ENCODE peak calls at places on chromosome 1, in ten cellular contexts. C is heart right ventricle; H is effector memory CD4-positive, alpha-beta T cell; Z is thoracic aorta; K is left lung; D is hepatocyte; M is suprapubic skin; J is stomach; N is HCT116; X is MM.1S. P is an unnamed sample. For H3K36me3 and H3K9me3, the result is how much of the 10 kb centered on the place peaks cover.

GRCh38 chr1:97983132-97983531 is 62.3 kb upstream of the DPYD start:
- DNase-seq in C (no peak), H (no peak), K (no peak), D (no peak), Z (no peak), X (no peak), N (no peak), J (no peak), M (no peak), P (no peak)

GRCh38 chr1:165369255-165369848 is 12.8 kb upstream of the LMX1A start:
- DNase-seq in J (peak), C (peak), X (peak), H (peak), Z (no peak), N (peak), D (peak), M (no peak), K (peak), P (peak)

GRCh38 chr1:190699165-190699564 is 221.5 kb upstream of the BRINP3 start:
- DNase-seq in H (no peak), K (no peak), M (no peak), N (no peak), X (no peak), C (no peak), J (no peak), Z (no peak), D (no peak), P (no peak)

GRCh38 chr1:167825419-167826079 is 88.4 kb downstream of the ADCY10 start:
- DNase-seq in Z (no peak), C (no peak), K (no peak), N (no peak), X (no peak), M (no peak), J (no peak), D (no peak), H (no peak), P (no peak)

GRCh38 chr1:200258447-200259375 is 151.1 kb downstream of the ZNF281 start:
- DNase-seq in H (no peak), Z (no peak), N (peak), X (peak), K (no peak), C (no peak), M (no peak), J (no peak), D (no peak), P (no peak)

GRCh38 chr1:20115479-20115878 is 3.9 kb downstream of the PLA2G2D start:
- DNase-seq in H (no peak), X (no peak), M (peak), D (no peak), J (no peak), C (no peak), Z (no peak), N (no peak), K (no peak), P (no peak)

GRCh38 chr1:32339363-32339978 is 3.4 kb upstream of the MARCKSL1 start:
- DNase-seq in K (no peak), Z (no peak), C (no peak), H (no peak), N (no peak), J (no peak), D (no peak), X (no peak), M (no peak), P (no peak)

GRCh38 chr1:81803423-81804103 is 2.8 kb downstream of the ADGRL2 start:
- DNase-seq in J (no peak), X (no peak), Z (no peak), C (no peak), H (no peak), K (no peak), N (no peak), D (peak), M (no peak), P (no peak)

GRCh38 chr1:154342836-154343472 is 17.6 kb downstream of the ATP8B2 start:
- DNase-seq in J (peak), N (no peak), X (peak), Z (no peak), D (no peak), H (peak), K (peak), C (no peak), M (no peak), P (peak)

GRCh38 chr1:99533909-99534907 is 111.7 kb upstream of the PALMD start:
- DNase-seq in Z (no peak), J (no peak), D (no peak), M (no peak), N (no peak), H (no peak), K (no peak), C (peak), X (no peak), P (no peak)

GRCh38 chr1:232377494-232377770 is 252.5 kb downstream of the SIPA1L2 start:
- DNase-seq in N (peak), Z (no peak), M (no peak), D (peak), J (no peak), K (no peak), C (peak), X (no peak), H (no peak), P (no peak)

GRCh38 chr1:156992215-156992614 is 53.3 kb downstream of the ARHGEF11 start:
- DNase-seq in H (no peak), D (no peak), N (no peak), K (no peak), M (no peak), Z (no peak), J (peak), X (no peak), C (no peak), P (no peak)

GRCh38 chr1:153945131-153945794 is 1.3 kb downstream of the DENND4B start:
- DNase-seq in K (peak), M (no peak), X (peak), J (peak), C (peak), N (no peak), H (peak), D (peak), Z (no peak), P (peak)

GRCh38 chr1:84956655-84957054 is 40.3 kb downstream of the MCOLN2 start:
- DNase-seq in Z (no peak), N (no peak), K (no peak), C (no peak), M (no peak), H (no peak), D (no peak), X (no peak), J (no peak), P (no peak)

GRCh38 chr1:231691618-231692259 is 65.1 kb downstream of the DISC1 start:
- DNase-seq in N (peak), D (peak), C (peak), X (no peak), H (no peak), K (peak), M (no peak), J (no peak), Z (no peak), P (no peak)

GRCh38 chr1:234315091-234315541 is 58.1 kb upstream of the COA6 start:
- DNase-seq in D (no peak), Z (no peak), H (peak), K (no peak), M (no peak), J (no peak), N (no peak), X (no peak), C (no peak), P (peak)

GRCh38 chr1:240285541-240285940 is 193.9 kb downstream of the FMN2 start:
- DNase-seq in N (no peak), Z (no peak), C (no peak), X (no peak), K (no peak), H (no peak), M (no peak), J (no peak), D (no peak), P (no peak)

GRCh38 chr1:228407118-228408040 is 744 bp upstream of the TRIM11 start:
- DNase-seq in H (no peak), D (no peak), N (no peak), C (no peak), Z (no peak), K (no peak), J (no peak), X (no peak), M (no peak), P (no peak)

GRCh38 chr1:233689017-233689747 is 75.3 kb downstream of the KCNK1 start:
- DNase-seq in M (no peak), X (no peak), K (no peak), H (no peak), D (no peak), C (no peak), J (no peak), Z (no peak), N (no peak), P (no peak)

DNA sequence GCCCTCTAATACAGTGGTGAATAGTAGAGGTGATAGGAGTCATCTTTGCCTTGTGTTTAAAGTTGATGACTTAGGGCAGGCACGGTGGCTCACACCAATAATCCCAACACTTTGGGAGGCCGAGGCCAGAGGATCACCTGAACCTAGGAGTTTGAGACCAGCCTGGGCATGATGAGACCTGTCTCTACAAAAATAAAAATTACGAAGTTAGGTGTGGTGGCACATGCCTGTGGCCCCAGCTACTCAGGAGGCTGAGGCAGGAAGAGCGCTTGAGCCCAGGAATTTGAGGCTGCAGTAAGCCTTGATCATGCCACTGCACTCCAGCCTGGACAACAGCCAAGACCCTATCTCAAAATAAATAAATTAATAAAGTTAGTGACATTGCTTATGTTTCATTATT is 26.6 kb downstream of the CAPZA1 start:
- DNase-seq in K (no peak), J (no peak), C (no peak), M (no peak), H (no peak), D (no peak), X (no peak), N (no peak), Z (no peak), P (no peak)
- H3K36me3 ChIP-seq in K (under half), J (half or more), C (half or more), M (under half), H (under half), D (under half), X (under half), N (under half), Z (under half), P (under half)

DNA sequence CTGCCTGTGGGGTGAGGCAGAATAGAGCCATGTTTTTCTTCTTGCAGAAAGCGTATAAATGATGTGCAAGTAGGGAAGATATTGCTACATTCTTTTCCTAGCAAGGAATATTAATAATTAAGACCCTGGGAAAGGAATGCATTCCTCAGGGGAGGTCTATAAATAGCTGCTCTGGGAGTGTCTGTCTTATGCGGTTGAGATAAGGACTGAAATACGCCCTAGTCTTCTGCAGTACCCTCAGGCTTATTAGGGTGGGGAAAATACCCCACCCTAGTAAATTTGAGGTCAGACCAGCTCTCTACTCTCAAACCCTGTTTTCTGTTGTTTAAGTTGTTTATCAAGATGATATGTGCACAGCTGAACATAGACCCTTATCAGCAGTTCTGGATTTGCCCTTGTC is 155.9 kb upstream of the HMCN1 start:
- DNase-seq in H (no peak), M (no peak), N (no peak), K (no peak), J (no peak), D (no peak), C (no peak), Z (no peak), X (no peak), P (no peak)
- H3K9me3 ChIP-seq in H (under half), M (under half), N (under half), K (half or more), J (half or more), D (under half), C (under half), Z (under half), X (under half), P (under half)

DNA sequence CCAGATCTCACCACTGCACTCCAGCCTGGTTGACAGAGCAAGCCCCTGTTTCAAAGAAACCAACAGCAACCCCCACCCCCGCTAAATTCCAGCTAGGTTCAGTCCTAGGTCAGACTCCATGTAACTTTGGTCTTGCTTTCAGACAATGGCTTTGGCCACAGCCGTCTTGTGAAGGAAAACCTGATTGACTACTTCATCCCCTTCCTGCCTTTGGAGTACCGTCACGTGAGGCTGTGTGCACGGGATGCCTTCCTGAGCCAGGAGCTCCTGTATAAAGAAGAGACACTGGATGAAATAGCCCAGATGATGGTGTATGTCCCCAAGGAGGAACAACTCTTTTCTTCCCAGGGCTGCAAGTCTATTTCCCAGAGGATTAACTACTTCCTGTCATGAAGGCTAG is 13.0 kb downstream of the TOR3A start:
- DNase-seq in C (no peak), H (no peak), D (no peak), K (no peak), N (no peak), X (no peak), Z (no peak), J (peak), M (no peak), P (no peak)
- H3K36me3 ChIP-seq in C (half or more), H (half or more), D (under half), K (half or more), N (under half), X (under half), Z (under half), J (half or more), M (half or more), P (under half)

GRCh38 chr1:152440635-152441471 is 26.8 kb upstream of the CRNN start:
- DNase-seq in K (peak), H (peak), N (peak), Z (no peak), C (peak), M (no peak), D (no peak), X (peak), J (peak), P (peak)
- H3K9me3 ChIP-seq in K (under half), H (under half), N (under half), Z (under half), C (under half), M (under half), D (under half), X (under half), J (under half), P (under half)

GRCh38 chr1:16252912-16253311 is 15.9 kb upstream of the CPLANE2 start:
- DNase-seq in H (no peak), Z (no peak), X (no peak), M (no peak), J (no peak), K (no peak), C (no peak), D (no peak), N (no peak), P (no peak)
- H3K36me3 ChIP-seq in H (under half), Z (under half), X (under half), M (under half), J (half or more), K (half or more), C (half or more), D (under half), N (under half), P (under half)

DNA sequence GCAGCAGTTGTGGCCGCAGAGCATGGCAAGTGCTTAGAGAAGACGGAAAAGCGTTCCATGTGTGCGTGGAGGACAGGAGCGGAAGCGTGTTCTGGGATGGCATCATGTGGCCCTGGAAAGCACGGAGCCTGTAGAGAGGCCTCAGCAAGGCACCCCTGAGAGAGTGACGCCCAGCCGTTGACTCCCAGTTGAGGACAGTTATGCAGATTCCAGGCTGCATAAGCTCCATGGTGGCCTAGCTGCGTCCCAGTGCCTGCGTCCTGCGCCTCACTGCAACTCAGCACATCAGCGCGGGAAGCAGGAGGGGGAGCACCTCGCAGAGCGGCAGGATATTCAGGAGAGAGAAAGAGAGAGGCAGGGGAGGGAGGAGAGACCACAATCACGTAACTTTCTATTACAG is 49.0 kb upstream of the TTC34 start:
- DNase-seq in K (peak), Z (no peak), J (no peak), D (no peak), H (no peak), X (no peak), N (no peak), C (no peak), M (no peak), P (no peak)
- H3K9me3 ChIP-seq in K (under half), Z (under half), J (under half), D (under half), H (under half), X (under half), N (under half), C (under half), M (under half), P (under half)

GRCh38 chr1:43554444-43554992 is 23.8 kb downstream of the PTPRF start:
- DNase-seq in K (no peak), D (no peak), X (peak), J (no peak), Z (no peak), C (no peak), M (no peak), H (no peak), N (peak), P (no peak)
- H3K36me3 ChIP-seq in K (under half), D (under half), X (under half), J (under half), Z (under half), C (under half), M (under half), H (under half), N (half or more), P (under half)

GRCh38 chr1:57340361-57341192 is 83.3 kb downstream of the DAB1 start:
- DNase-seq in M (no peak), K (no peak), H (no peak), D (no peak), C (no peak), Z (no peak), X (no peak), J (no peak), N (no peak), P (no peak)
- H3K9me3 ChIP-seq in M (under half), K (under half), H (under half), D (under half), C (under half), Z (under half), X (under half), J (under half), N (under half), P (under half)

DNA sequence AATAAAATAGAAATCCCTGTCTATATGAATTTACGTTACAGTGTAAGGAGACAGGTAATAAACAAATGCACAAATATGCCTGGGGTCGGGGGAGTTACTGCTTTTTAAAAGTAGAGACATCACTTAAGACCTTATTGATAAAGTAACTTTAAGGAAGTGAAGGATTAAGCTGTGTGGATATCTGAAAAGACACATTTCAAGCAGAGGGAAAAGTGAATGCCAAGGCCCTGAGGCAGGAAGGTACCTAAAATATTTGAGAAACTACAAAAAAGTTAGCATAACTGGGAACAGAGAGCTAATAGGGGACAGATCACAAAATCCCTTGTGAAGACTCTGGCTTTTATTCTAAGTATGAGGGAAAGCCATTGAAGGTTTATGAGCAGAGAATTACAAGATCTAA is 41.5 kb downstream of the TUT4 start:
- DNase-seq in N (no peak), D (no peak), K (no peak), H (no peak), X (no peak), C (no peak), M (no peak), J (no peak), Z (no peak), P (no peak)
- H3K36me3 ChIP-seq in N (under half), D (under half), K (under half), H (under half), X (under half), C (under half), M (under half), J (under half), Z (under half), P (under half)

GRCh38 chr1:2908081-2908480 is 106.6 kb upstream of the TTC34 start:
- DNase-seq in J (no peak), K (no peak), H (no peak), M (no peak), Z (no peak), C (no peak), X (no peak), D (no peak), N (no peak), P (no peak)

GRCh38 chr1:2905356-2905755 is 103.9 kb upstream of the TTC34 start:
- DNase-seq in D (no peak), Z (no peak), K (no peak), X (no peak), C (no peak), J (no peak), H (no peak), M (no peak), N (no peak), P (no peak)

GRCh38 chr1:2906105-2906504 is 104.6 kb upstream of the TTC34 start:
- DNase-seq in H (no peak), X (no peak), J (no peak), M (no peak), Z (no peak), N (no peak), C (peak), D (no peak), K (no peak), P (no peak)

GRCh38 chr1:2907051-2907450 is 105.6 kb upstream of the TTC34 start:
- DNase-seq in K (no peak), C (no peak), X (no peak), Z (no peak), M (no peak), N (no peak), D (no peak), H (no peak), J (no peak), P (no peak)

GRCh38 chr1:2906620-2907019 is 105.1 kb upstream of the TTC34 start:
- DNase-seq in M (no peak), K (no peak), N (no peak), X (no peak), H (no peak), J (no peak), Z (no peak), D (no peak), C (no peak), P (no peak)
- H3K9me3 ChIP-seq in M (under half), K (under half), N (under half), X (under half), H (under half), J (under half), Z (under half), D (under half), C (under half), P (under half)